ENCODE peak calls at places on chromosomes 4 and X, in five cellular contexts. One of them, this sample, is unnamed.

GRCh38 chrX:130176354-130176776 is 4.6 kb downstream of the RAB33A start:
- DNase-seq in GM23338: no peak
- DNase-seq in T-helper 2 cell treated with Interferon-gamma antibody and Interleukin-4, amounts not matched to agents 5 μg/mL and 100 μg/mL, for 36 hours: no peak
- DNase-seq in epithelial cell of esophagus: peak
- DNase-seq in NCI-H748 treated with DMSO at 0.1 percent for 48 hours: no peak
- DNase-seq in this sample: peak

GRCh38 chr4:10811992-10812391 is 127.4 kb upstream of the CLNK start:
- DNase-seq in GM23338: no peak
- DNase-seq in T-helper 2 cell treated with Interferon-gamma antibody and Interleukin-4, amounts not matched to agents 5 μg/mL and 100 μg/mL, for 36 hours: no peak
- DNase-seq in epithelial cell of esophagus: no peak
- DNase-seq in NCI-H748 treated with DMSO at 0.1 percent for 48 hours: no peak
- DNase-seq in this sample: no peak

GRCh38 chrX:53048169-53049126 is at the start of gene GPR173:
- DNase-seq in GM23338: peak
- DNase-seq in T-helper 2 cell treated with Interferon-gamma antibody and Interleukin-4, amounts not matched to agents 5 μg/mL and 100 μg/mL, for 36 hours: no peak
- DNase-seq in epithelial cell of esophagus: peak
- DNase-seq in NCI-H748 treated with DMSO at 0.1 percent for 48 hours: peak
- DNase-seq in this sample: peak

GRCh38 chrX:40009462-40009851 is 88.3 kb downstream of the BCOR start:
- DNase-seq in GM23338: peak
- DNase-seq in T-helper 2 cell treated with Interferon-gamma antibody and Interleukin-4, amounts not matched to agents 5 μg/mL and 100 μg/mL, for 36 hours: no peak
- DNase-seq in epithelial cell of esophagus: no peak
- DNase-seq in NCI-H748 treated with DMSO at 0.1 percent for 48 hours: no peak
- DNase-seq in this sample: no peak

GRCh38 chr4:6387946-6388345 is 84.5 kb downstream of the PPP2R2C start:
- DNase-seq in GM23338: no peak
- DNase-seq in T-helper 2 cell treated with Interferon-gamma antibody and Interleukin-4, amounts not matched to agents 5 μg/mL and 100 μg/mL, for 36 hours: no peak
- DNase-seq in epithelial cell of esophagus: no peak
- DNase-seq in NCI-H748 treated with DMSO at 0.1 percent for 48 hours: no peak
- DNase-seq in this sample: no peak

GRCh38 chr4:62455871-62456270 is 1255.7 kb downstream of the ADGRL3 start:
- DNase-seq in GM23338: no peak
- DNase-seq in T-helper 2 cell treated with Interferon-gamma antibody and Interleukin-4, amounts not matched to agents 5 μg/mL and 100 μg/mL, for 36 hours: no peak
- DNase-seq in epithelial cell of esophagus: no peak
- DNase-seq in NCI-H748 treated with DMSO at 0.1 percent for 48 hours: no peak
- DNase-seq in this sample: no peak

GRCh38 chrX:118718737-118719136 is 8.7 kb upstream of the IL13RA1 start:
- DNase-seq in GM23338: no peak
- DNase-seq in T-helper 2 cell treated with Interferon-gamma antibody and Interleukin-4, amounts not matched to agents 5 μg/mL and 100 μg/mL, for 36 hours: no peak
- DNase-seq in epithelial cell of esophagus: no peak
- DNase-seq in NCI-H748 treated with DMSO at 0.1 percent for 48 hours: no peak
- DNase-seq in this sample: no peak

GRCh38 chr4:54227261-54228063 is 1.6 kb upstream of the PDGFRA start:
- DNase-seq in GM23338: peak
- DNase-seq in T-helper 2 cell treated with Interferon-gamma antibody and Interleukin-4, amounts not matched to agents 5 μg/mL and 100 μg/mL, for 36 hours: no peak
- DNase-seq in epithelial cell of esophagus: peak
- DNase-seq in NCI-H748 treated with DMSO at 0.1 percent for 48 hours: peak
- DNase-seq in this sample: no peak

GRCh38 chr4:89307446-89308160 is at the start of gene GPRIN3:
- DNase-seq in GM23338: peak
- DNase-seq in T-helper 2 cell treated with Interferon-gamma antibody and Interleukin-4, amounts not matched to agents 5 μg/mL and 100 μg/mL, for 36 hours: peak
- DNase-seq in epithelial cell of esophagus: peak
- DNase-seq in NCI-H748 treated with DMSO at 0.1 percent for 48 hours: peak
- DNase-seq in this sample: peak

GRCh38 chr4:147837854-147838253 is 106.0 kb downstream of the ARHGAP10 start:
- DNase-seq in GM23338: no peak
- DNase-seq in T-helper 2 cell treated with Interferon-gamma antibody and Interleukin-4, amounts not matched to agents 5 μg/mL and 100 μg/mL, for 36 hours: no peak
- DNase-seq in epithelial cell of esophagus: no peak
- DNase-seq in NCI-H748 treated with DMSO at 0.1 percent for 48 hours: no peak
- DNase-seq in this sample: no peak

GRCh38 chrX:107715331-107716044 is 60.1 kb downstream of the TSC22D3 start:
- DNase-seq in GM23338: no peak
- DNase-seq in T-helper 2 cell treated with Interferon-gamma antibody and Interleukin-4, amounts not matched to agents 5 μg/mL and 100 μg/mL, for 36 hours: no peak
- DNase-seq in epithelial cell of esophagus: peak
- DNase-seq in NCI-H748 treated with DMSO at 0.1 percent for 48 hours: no peak
- DNase-seq in this sample: peak

GRCh38 chrX:14927391-14927790 is 54.2 kb downstream of the MOSPD2 start:
- DNase-seq in GM23338: no peak
- DNase-seq in T-helper 2 cell treated with Interferon-gamma antibody and Interleukin-4, amounts not matched to agents 5 μg/mL and 100 μg/mL, for 36 hours: no peak
- DNase-seq in epithelial cell of esophagus: no peak
- DNase-seq in NCI-H748 treated with DMSO at 0.1 percent for 48 hours: no peak
- DNase-seq in this sample: no peak

GRCh38 chrX:115324194-115324593 is 34.7 kb downstream of the LUZP4 start:
- DNase-seq in GM23338: no peak
- DNase-seq in T-helper 2 cell treated with Interferon-gamma antibody and Interleukin-4, amounts not matched to agents 5 μg/mL and 100 μg/mL, for 36 hours: no peak
- DNase-seq in epithelial cell of esophagus: peak
- DNase-seq in NCI-H748 treated with DMSO at 0.1 percent for 48 hours: no peak
- DNase-seq in this sample: no peak

GRCh38 chr4:17168571-17168970 is 270.1 kb upstream of the LDB2 start:
- DNase-seq in GM23338: peak
- DNase-seq in T-helper 2 cell treated with Interferon-gamma antibody and Interleukin-4, amounts not matched to agents 5 μg/mL and 100 μg/mL, for 36 hours: no peak
- DNase-seq in epithelial cell of esophagus: no peak
- DNase-seq in NCI-H748 treated with DMSO at 0.1 percent for 48 hours: no peak
- DNase-seq in this sample: peak

GRCh38 chr4:37873383-37873782 is 17.5 kb upstream of the TBC1D1 start:
- DNase-seq in GM23338: no peak
- DNase-seq in T-helper 2 cell treated with Interferon-gamma antibody and Interleukin-4, amounts not matched to agents 5 μg/mL and 100 μg/mL, for 36 hours: no peak
- DNase-seq in epithelial cell of esophagus: peak
- DNase-seq in NCI-H748 treated with DMSO at 0.1 percent for 48 hours: no peak
- DNase-seq in this sample: peak

GRCh38 chrX:119801253-119802221 is 10.1 kb upstream of the RPL39 start:
- DNase-seq in GM23338: no peak
- DNase-seq in T-helper 2 cell treated with Interferon-gamma antibody and Interleukin-4, amounts not matched to agents 5 μg/mL and 100 μg/mL, for 36 hours: no peak
- DNase-seq in epithelial cell of esophagus: no peak
- DNase-seq in NCI-H748 treated with DMSO at 0.1 percent for 48 hours: no peak
- DNase-seq in this sample: no peak

GRCh38 chr4:173793937-173794510 is 264.0 kb upstream of the HAND2 start:
- DNase-seq in GM23338: no peak
- DNase-seq in T-helper 2 cell treated with Interferon-gamma antibody and Interleukin-4, amounts not matched to agents 5 μg/mL and 100 μg/mL, for 36 hours: no peak
- DNase-seq in epithelial cell of esophagus: no peak
- DNase-seq in NCI-H748 treated with DMSO at 0.1 percent for 48 hours: no peak
- DNase-seq in this sample: no peak

GRCh38 chrX:112888916-112889315 is 48.3 kb upstream of the AMOT start:
- DNase-seq in GM23338: no peak
- DNase-seq in T-helper 2 cell treated with Interferon-gamma antibody and Interleukin-4, amounts not matched to agents 5 μg/mL and 100 μg/mL, for 36 hours: no peak
- DNase-seq in epithelial cell of esophagus: no peak
- DNase-seq in NCI-H748 treated with DMSO at 0.1 percent for 48 hours: no peak
- DNase-seq in this sample: no peak

GRCh38 chr4:73019462-73020047 is 50.0 kb downstream of the COX18 start:
- DNase-seq in GM23338: peak
- DNase-seq in T-helper 2 cell treated with Interferon-gamma antibody and Interleukin-4, amounts not matched to agents 5 μg/mL and 100 μg/mL, for 36 hours: peak
- DNase-seq in epithelial cell of esophagus: peak
- DNase-seq in NCI-H748 treated with DMSO at 0.1 percent for 48 hours: no peak
- DNase-seq in this sample: peak

GRCh38 chrX:10554612-10555270 is 65.6 kb downstream of the MID1 start:
- DNase-seq in GM23338: no peak
- DNase-seq in T-helper 2 cell treated with Interferon-gamma antibody and Interleukin-4, amounts not matched to agents 5 μg/mL and 100 μg/mL, for 36 hours: no peak
- DNase-seq in epithelial cell of esophagus: no peak
- DNase-seq in NCI-H748 treated with DMSO at 0.1 percent for 48 hours: no peak
- DNase-seq in this sample: peak

GRCh38 chr4:136562842-136563241 is 969.5 kb downstream of the PCDH18 start:
- DNase-seq in GM23338: peak
- DNase-seq in T-helper 2 cell treated with Interferon-gamma antibody and Interleukin-4, amounts not matched to agents 5 μg/mL and 100 μg/mL, for 36 hours: no peak
- DNase-seq in epithelial cell of esophagus: peak
- DNase-seq in NCI-H748 treated with DMSO at 0.1 percent for 48 hours: no peak
- DNase-seq in this sample: no peak